ENCODE peak calls at places on chromosome 15, in seven cellular contexts. Q is choroid plexus epithelial cell, P is GM12865, F is PC-9, I is brain microvascular endothelial cell, H is AG04449, Z is right atrium auricular region. G is an unnamed sample.

GRCh38 chr15:65869954-65870871 is 922 bp downstream of the RAB11A start:
- DNase-seq in H (no peak), F (peak; percentile 62), Q (peak; percentile 43), I (peak; percentile 28), P (peak; percentile 41), Z (peak; percentile 74), G (no peak)

GRCh38 chr15:70505411-70505919 is 257.9 kb downstream of the UACA start:
- DNase-seq in Q (peak; percentile 83), P (peak; percentile 66), Z (no peak), H (no peak), F (peak; percentile 74), I (peak; percentile 82), G (peak; percentile 61)

GRCh38 chr15:70672081-70672480 is 91.3 kb downstream of the UACA start:
- DNase-seq in F (no peak), H (peak; percentile 3), Z (no peak), Q (no peak), I (no peak), P (peak; percentile 67), G (no peak)

GRCh38 chr15:40046721-40047412 is 7.9 kb upstream of the SRP14 start:
- DNase-seq in Q (peak; percentile 75), P (peak; percentile 74), H (no peak), Z (peak; percentile 49), F (no peak), I (peak; percentile 61), G (peak; percentile 63)

GRCh38 chr15:44780608-44781007 is 44.3 kb downstream of the TRIM69 start:
- DNase-seq in H (no peak), I (no peak), Q (peak; percentile 66), P (no peak), F (no peak), Z (no peak), G (no peak)

GRCh38 chr15:37984368-37984767 is 49.9 kb downstream of the TMCO5A start:
- DNase-seq in H (no peak), I (no peak), Z (no peak), P (no peak), Q (peak; percentile 6), F (no peak), G (no peak)

GRCh38 chr15:57134877-57135276 is 216.4 kb downstream of the TCF12 start:
- DNase-seq in I (no peak), F (no peak), Z (no peak), H (no peak), Q (no peak), P (no peak), G (no peak)

GRCh38 chr15:66097151-66098018 is 156.2 kb downstream of the MEGF11 start:
- DNase-seq in Z (no peak), Q (no peak), F (no peak), P (no peak), H (no peak), I (no peak), G (no peak)

GRCh38 chr15:35550957-35551356 is 5.0 kb upstream of the DPH6 start:
- DNase-seq in I (no peak), H (no peak), P (no peak), Q (no peak), F (no peak), Z (no peak), G (no peak)

DNA sequence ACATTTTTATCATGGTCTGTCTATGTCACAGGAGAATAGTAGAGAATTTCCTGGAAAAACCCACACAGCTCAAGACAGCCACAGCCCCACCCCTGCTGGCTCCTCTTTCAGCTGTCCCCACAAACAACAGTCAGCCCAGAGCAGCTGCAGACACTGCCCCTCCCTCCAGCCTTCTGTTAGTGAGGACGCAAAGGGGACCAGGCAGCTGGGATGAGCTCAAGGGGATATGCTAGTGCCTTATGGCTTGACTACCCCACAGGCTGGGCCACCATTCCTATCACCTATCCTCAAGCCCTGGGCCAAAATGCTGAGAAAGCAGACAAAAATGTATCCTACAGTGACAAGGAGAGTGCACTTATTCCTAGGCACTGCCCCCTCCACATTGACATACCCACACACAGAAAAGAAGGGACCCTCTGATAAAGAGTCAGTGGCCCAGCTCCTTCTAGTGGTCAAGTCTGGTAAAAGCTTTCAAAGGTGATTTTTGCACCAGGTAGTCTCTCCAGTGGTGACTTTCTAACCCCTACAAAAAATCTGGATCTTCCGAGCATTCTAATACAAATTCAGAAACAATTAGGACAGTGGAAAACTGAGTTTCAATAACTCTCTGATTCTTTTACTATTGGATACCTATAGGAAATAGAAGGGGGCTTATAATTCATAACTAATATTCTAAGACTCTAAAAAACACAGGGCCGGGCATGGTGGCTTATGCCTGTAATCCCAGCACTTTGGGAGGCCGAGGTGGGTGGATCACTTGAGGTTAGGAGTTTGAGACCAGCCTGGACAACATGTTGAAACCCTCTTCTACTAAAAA is 3.0 kb upstream of the MAP1A start:
- DNase-seq in Z (peak; percentile 72), P (peak; percentile 27), Q (peak; percentile 47), F (no peak), I (no peak), H (no peak), G (no peak)
- H3K4me3 ChIP-seq in Z (no peak overlapping the region), P (no peak overlapping the region), Q (no peak overlapping the region), F (no peak overlapping the region), I (no peak overlapping the region), H (no peak overlapping the region), G (no peak overlapping the region)

GRCh38 chr15:42133892-42134502 is 22.4 kb downstream of the PLA2G4F start:
- DNase-seq in Z (peak; percentile 36), H (no peak), F (peak; percentile 66), P (peak; percentile 70), Q (peak; percentile 63), I (no peak), G (no peak)
- TF ChIP-seq CTCF in Z (peak; percentile 60), H (peak; percentile 83), F (peak; percentile 75), P (peak; percentile 85), Q (peak; percentile 87), I (peak; percentile 92), G (peak; percentile 83)

DNA sequence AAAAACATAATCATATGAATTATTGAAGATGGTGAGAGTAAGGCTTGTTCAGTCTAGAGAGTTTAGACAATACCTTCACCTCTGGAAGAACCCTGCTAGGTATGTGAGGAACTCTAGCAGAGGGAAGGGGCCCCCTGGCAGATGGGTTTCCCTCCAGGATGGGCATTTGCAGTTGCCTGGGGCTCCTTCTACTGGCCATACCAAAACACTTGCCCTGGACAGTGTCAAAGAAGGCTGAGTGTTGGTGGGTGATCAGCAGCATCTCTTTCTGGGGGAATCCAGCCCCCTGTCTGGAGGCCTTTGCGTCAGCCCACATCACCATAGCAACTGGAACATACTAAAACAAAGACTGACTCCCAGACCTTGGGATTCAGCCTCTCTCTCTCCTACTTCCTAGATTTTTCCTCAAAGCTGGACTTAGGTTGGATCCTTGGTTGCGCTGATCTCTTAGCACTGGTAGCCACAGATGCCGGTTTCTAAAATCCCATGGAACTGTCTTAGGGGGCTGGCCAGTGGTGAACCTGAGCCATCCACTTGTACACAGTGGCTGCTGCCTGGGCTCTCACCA is 8.2 kb downstream of the CEMIP start:
- DNase-seq in P (no peak), I (no peak), Z (no peak), Q (peak; percentile 15), H (no peak), F (no peak), G (no peak)
- H3K4me3 ChIP-seq in P (no peak overlapping the region), I (no peak overlapping the region), Z (no peak overlapping the region), Q (no peak overlapping the region), H (no peak overlapping the region), F (no peak overlapping the region), G (no peak overlapping the region)

DNA sequence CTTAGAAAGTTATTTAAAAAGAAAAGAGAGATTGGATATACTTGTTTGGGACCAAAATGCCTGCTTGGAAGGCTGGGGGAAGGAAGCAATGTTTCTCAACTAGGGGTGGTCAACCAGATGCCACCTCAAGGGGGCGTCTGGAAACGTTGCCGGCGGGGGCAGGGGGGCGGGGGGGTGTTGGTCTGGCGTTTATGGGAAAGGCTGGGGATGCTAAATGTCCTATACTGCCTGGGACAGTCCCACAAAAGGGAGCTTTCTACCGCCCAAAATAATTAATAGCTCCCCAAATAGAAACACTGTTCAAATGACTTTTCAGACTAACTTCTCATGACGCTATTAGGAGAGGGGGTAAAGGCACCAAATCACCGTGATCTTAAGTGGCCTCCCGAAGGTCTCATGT is 2.2 kb downstream of the POLG start:
- DNase-seq in I (peak; percentile 14), Q (peak; percentile 33), H (no peak), F (no peak), P (peak; percentile 34), Z (no peak), G (no peak)
- TF ChIP-seq CTCF in I (peak; percentile 68), Q (peak; percentile 50), H (peak; percentile 36), F (peak; percentile 31), P (peak; percentile 46), Z (peak; percentile 29), G (peak; percentile 48)

GRCh38 chr15:89399390-89400120 is 64.9 kb upstream of the POLG start:
- DNase-seq in Z (no peak), Q (no peak), I (no peak), F (peak; percentile 42), P (peak; percentile 79), H (no peak), G (no peak)
- H3K4me3 ChIP-seq in Z (peak overlapping the region; percentile 3), Q (no peak overlapping the region), I (peak overlapping the region; percentile 9), F (peak overlapping the region; percentile 50), P (peak overlapping the region; percentile 63), H (no peak overlapping the region), G (peak overlapping the region; percentile 37)

GRCh38 chr15:94576889-94577533 is 345.6 kb downstream of the MCTP2 start:
- DNase-seq in F (peak; percentile 8), Q (peak; percentile 11), Z (no peak), P (peak; percentile 47), H (no peak), I (no peak), G (no peak)
- TF ChIP-seq CTCF in F (peak; percentile 60), Q (peak; percentile 58), Z (peak; percentile 58), P (peak; percentile 84), H (peak; percentile 12), I (peak; percentile 46), G (peak; percentile 76)

GRCh38 chr15:27827336-27827735 is 271.8 kb downstream of the OCA2 start:
- DNase-seq in F (no peak), H (no peak), I (no peak), Q (peak; percentile 17), P (no peak), Z (no peak), G (no peak)

GRCh38 chr15:27828721-27829120 is 270.4 kb downstream of the OCA2 start:
- DNase-seq in Q (peak; percentile 26), F (no peak), P (no peak), I (no peak), H (no peak), Z (peak; percentile 40), G (no peak)

GRCh38 chr15:27826902-27827321 is 272.2 kb downstream of the OCA2 start:
- DNase-seq in F (no peak), Q (peak; percentile 54), P (no peak), H (no peak), I (no peak), Z (peak; percentile 26), G (no peak)

GRCh38 chr15:27825023-27825422 is 274.1 kb downstream of the OCA2 start:
- DNase-seq in Q (no peak), P (no peak), I (no peak), F (no peak), H (no peak), Z (no peak), G (no peak)

GRCh38 chr15:27826411-27826810 is 272.7 kb downstream of the OCA2 start:
- DNase-seq in F (no peak), H (no peak), I (no peak), Q (peak; percentile 72), Z (peak; percentile 18), P (no peak), G (no peak)
- H3K4me3 ChIP-seq in F (no peak overlapping the region), H (no peak overlapping the region), I (no peak overlapping the region), Q (no peak overlapping the region), Z (no peak overlapping the region), P (no peak overlapping the region), G (no peak overlapping the region)